ENCODE peak calls at places on chromosomes 13 and 19, in seven cellular contexts. G is CD8-positive, alpha-beta T cell; V is mesenchymal stem cell; X is uterus; T is H1; E is gastrocnemius medialis; R is trophoblast cell. K is an unnamed sample.
A peak's percentile ranks its signal among the peaks of the same experiment; 100 is the strongest.

GRCh38 chr13:49185264-49185663 is 34.9 kb upstream of the MLNR start:
- DNase-seq in G (no peak), V (peak; percentile 39), X (no peak), T (no peak), E (no peak), R (peak; percentile 36), K (no peak)

GRCh38 chr19:4229179-4229931 is at the start of gene EBI3:
- DNase-seq in G (no peak), V (peak; percentile 80), X (no peak), T (no peak), E (no peak), R (peak; percentile 79), K (no peak)

GRCh38 chr13:101325423-101325822 is 90.9 kb downstream of the NALCN start:
- DNase-seq in G (no peak), V (no peak), X (no peak), T (no peak), E (no peak), R (no peak), K (no peak)

GRCh38 chr19:16951529-16951928 is 62.7 kb downstream of the F2RL3 start:
- DNase-seq in G (no peak), V (no peak), X (no peak), T (no peak), E (no peak), R (no peak), K (peak; percentile 53)

GRCh38 chr19:21823224-21823623 is 12.8 kb downstream of the ZNF43 start:
- DNase-seq in G (no peak), V (no peak), X (no peak), T (no peak), E (no peak), R (no peak), K (no peak)

GRCh38 chr13:75581874-75582640 is 32.5 kb downstream of the UCHL3 start:
- DNase-seq in G (no peak), V (no peak), X (no peak), T (no peak), E (peak; percentile 69), R (no peak), K (no peak)

GRCh38 chr19:40281381-40282208 is 3.5 kb downstream of the AKT2 start:
- DNase-seq in G (no peak), V (no peak), X (no peak), T (no peak), E (peak; percentile 11), R (no peak), K (no peak)

GRCh38 chr13:42878721-42879120 is 97.3 kb downstream of the FAM216B start:
- DNase-seq in G (no peak), V (no peak), X (no peak), T (no peak), E (no peak), R (no peak), K (no peak)

GRCh38 chr19:55014714-55015113 is 23.4 kb downstream of the GP6 start:
- DNase-seq in G (no peak), V (no peak), X (peak; percentile 22), T (no peak), E (no peak), R (no peak), K (no peak)

GRCh38 chr19:10001899-10002298 is 8.4 kb downstream of the COL5A3 start:
- DNase-seq in G (no peak), V (no peak), X (no peak), T (no peak), E (peak; percentile 45), R (no peak), K (no peak)

GRCh38 chr13:23956106-23956505 is 58.8 kb upstream of the C1QTNF9B start:
- DNase-seq in G (no peak), V (no peak), X (no peak), T (no peak), E (no peak), R (peak; percentile 64), K (peak; percentile 83)

GRCh38 chr19:1624458-1624857 is 19.2 kb upstream of the UQCR11 start:
- DNase-seq in G (peak; percentile 29), V (peak; percentile 67), X (peak; percentile 32), T (peak; percentile 49), E (no peak), R (peak; percentile 79), K (no peak)

GRCh38 chr19:18833849-18834643 is 2.3 kb downstream of the UPF1 start:
- DNase-seq in G (no peak), V (peak; percentile 21), X (no peak), T (no peak), E (no peak), R (no peak), K (no peak)
- H3K4me1 ChIP-seq in G (peaks cover 59% of the 10 kb centered on the region), V (peaks cover 17% of the 10 kb centered on the region), X (peaks cover 6% of the 10 kb centered on the region), T (peaks cover 12% of the 10 kb centered on the region), E (peaks cover 54% of the 10 kb centered on the region), R (peaks cover 8% of the 10 kb centered on the region), K (no peaks in the 10 kb centered on the region)

DNA sequence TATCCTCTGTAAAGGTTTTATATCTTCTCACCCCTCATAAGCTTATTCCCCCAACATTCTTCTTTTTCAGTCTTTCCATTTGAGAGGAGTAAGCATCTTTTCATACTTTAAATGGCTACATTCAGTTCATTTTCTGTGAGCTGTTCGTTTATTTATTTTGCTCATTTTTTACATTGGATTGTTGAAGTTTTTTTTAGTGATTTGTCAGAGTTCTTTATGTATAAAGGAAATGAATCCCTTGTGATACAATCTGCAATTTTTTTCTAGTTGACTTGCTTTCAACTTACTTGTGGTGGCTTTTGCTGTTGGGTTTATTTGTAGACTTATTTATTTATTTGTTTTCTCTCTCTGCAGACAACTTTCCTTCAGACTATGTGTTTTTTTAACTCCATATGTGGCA is 250.3 kb downstream of the DLEU7 start:
- DNase-seq in G (no peak), V (no peak), X (no peak), T (no peak), E (no peak), R (no peak), K (no peak)
- H3K4me1 ChIP-seq in G (peaks cover 23% of the 10 kb centered on the region), V (peaks cover 11% of the 10 kb centered on the region), X (no peaks in the 10 kb centered on the region), T (peaks cover 2% of the 10 kb centered on the region), E (peaks cover 8% of the 10 kb centered on the region), R (no peaks in the 10 kb centered on the region), K (peaks cover 26% of the 10 kb centered on the region)

GRCh38 chr19:42279902-42280760 is 11.1 kb downstream of the CIC start:
- DNase-seq in G (peak; percentile 74), V (peak; percentile 93), X (peak; percentile 95), T (no peak), E (peak; percentile 83), R (peak; percentile 66), K (peak; percentile 63)

GRCh38 chr19:42279148-42279901 is 10.3 kb downstream of the CIC start:
- DNase-seq in G (no peak), V (no peak), X (no peak), T (no peak), E (no peak), R (no peak), K (no peak)

GRCh38 chr19:42276284-42276683 is 7.2 kb downstream of the CIC start:
- DNase-seq in G (no peak), V (no peak), X (no peak), T (no peak), E (no peak), R (no peak), K (no peak)

GRCh38 chr19:42276821-42277220 is 7.8 kb downstream of the CIC start:
- DNase-seq in G (no peak), V (no peak), X (no peak), T (no peak), E (no peak), R (no peak), K (peak; percentile 78)

DNA sequence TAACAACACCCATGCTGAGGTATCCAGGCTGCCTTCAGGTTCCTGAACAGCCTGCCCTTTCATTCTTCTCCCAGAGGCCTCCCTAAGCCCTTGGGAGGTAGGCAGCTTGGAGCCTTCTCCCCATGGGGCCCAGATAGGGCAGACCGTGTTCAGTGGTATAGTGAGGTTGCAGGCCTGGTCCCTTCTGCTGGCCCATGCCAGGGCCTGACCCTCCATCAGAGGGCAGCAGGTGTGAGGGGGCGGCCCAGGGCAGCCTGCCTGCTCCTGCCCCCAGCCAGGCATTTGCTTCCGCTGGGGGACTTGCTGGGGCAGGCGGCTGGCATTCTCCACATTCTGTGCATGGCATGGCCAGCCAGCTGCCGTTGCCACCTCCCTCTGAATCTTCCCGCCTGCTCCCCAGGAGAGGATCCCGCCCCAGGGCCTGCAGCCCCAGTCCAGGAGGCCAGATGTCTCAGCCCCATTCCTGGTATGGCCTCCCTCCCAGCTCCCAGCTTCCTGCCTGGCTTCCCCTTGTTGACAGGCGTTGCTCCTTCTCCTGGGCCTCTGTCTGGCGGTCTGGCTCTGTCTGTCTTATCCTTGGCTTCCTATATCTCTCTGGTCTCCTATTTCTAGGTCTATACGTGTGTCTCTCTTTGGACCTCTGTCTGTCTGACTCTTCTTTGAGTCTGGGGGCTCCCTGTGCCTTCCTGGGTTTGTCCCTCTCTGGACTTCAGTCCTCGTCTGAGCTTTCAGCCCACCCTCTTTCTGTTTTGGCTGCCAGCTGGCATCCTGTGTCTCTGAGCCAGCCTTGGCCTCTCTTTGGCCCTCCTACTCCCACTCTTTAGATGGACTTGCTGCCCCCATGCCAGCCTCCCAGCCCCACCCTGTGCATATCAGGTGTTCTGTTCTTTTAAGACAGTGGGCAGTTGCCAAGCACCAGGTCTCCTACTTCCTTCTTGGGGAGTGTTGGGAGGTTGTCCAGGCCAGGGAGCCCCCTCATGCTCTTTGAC is 9.1 kb downstream of the CIC start:
- DNase-seq in G (no peak), V (peak; percentile 30), X (peak; percentile 41), T (no peak), E (no peak), R (no peak), K (no peak)
- H3K4me1 ChIP-seq in G (peaks cover 56% of the 10 kb centered on the region), V (peaks cover 74% of the 10 kb centered on the region), X (peaks cover 41% of the 10 kb centered on the region), T (peaks cover 29% of the 10 kb centered on the region), E (peaks cover 77% of the 10 kb centered on the region), R (peaks cover 34% of the 10 kb centered on the region), K (peaks cover 27% of the 10 kb centered on the region)

GRCh38 chr19:41551212-41551610 is 24.8 kb upstream of the CEACAM21 start:
- DNase-seq in G (no peak), V (no peak), X (no peak), T (no peak), E (no peak), R (no peak), K (no peak)
- H3K4me1 ChIP-seq in G (peaks cover 50% of the 10 kb centered on the region), V (no peaks in the 10 kb centered on the region), X (no peaks in the 10 kb centered on the region), T (no peaks in the 10 kb centered on the region), E (no peaks in the 10 kb centered on the region), R (peaks cover 5% of the 10 kb centered on the region), K (no peaks in the 10 kb centered on the region)

GRCh38 chr13:113656831-113657671 is 947 bp downstream of the ATP4B start:
- DNase-seq in G (no peak), V (no peak), X (peak; percentile 9), T (no peak), E (peak; percentile 8), R (no peak), K (no peak)

GRCh38 chr13:113660066-113660465 is 2.1 kb upstream of the ATP4B start:
- DNase-seq in G (no peak), V (no peak), X (no peak), T (no peak), E (no peak), R (no peak), K (no peak)

GRCh38 chr13:113658836-113659235 is 838 bp upstream of the ATP4B start:
- DNase-seq in G (no peak), V (no peak), X (peak; percentile 1), T (no peak), E (peak; percentile 1), R (no peak), K (no peak)

GRCh38 chr13:113659337-113659736 is 1.3 kb upstream of the ATP4B start:
- DNase-seq in G (no peak), V (no peak), X (peak; percentile 1), T (no peak), E (no peak), R (no peak), K (no peak)

GRCh38 chr13:113657851-113658741 is at the start of gene ATP4B:
- DNase-seq in G (no peak), V (no peak), X (peak; percentile 6), T (no peak), E (peak; percentile 8), R (no peak), K (no peak)
- H3K4me1 ChIP-seq in G (peaks cover 7% of the 10 kb centered on the region), V (peaks cover 24% of the 10 kb centered on the region), X (no peaks in the 10 kb centered on the region), T (no peaks in the 10 kb centered on the region), E (no peaks in the 10 kb centered on the region), R (no peaks in the 10 kb centered on the region), K (no peaks in the 10 kb centered on the region)

GRCh38 chr13:40615619-40616018 is 50.8 kb downstream of the FOXO1 start:
- DNase-seq in G (no peak), V (no peak), X (no peak), T (no peak), E (no peak), R (no peak), K (no peak)
- H3K4me1 ChIP-seq in G (peaks cover 97% of the 10 kb centered on the region), V (peaks cover 1% of the 10 kb centered on the region), X (peaks cover 6% of the 10 kb centered on the region), T (peaks cover 25% of the 10 kb centered on the region), E (peaks cover 100% of the 10 kb centered on the region), R (peaks cover 24% of the 10 kb centered on the region), K (peaks cover 7% of the 10 kb centered on the region)

K was measured in foreskin keratinocyte.